ENCODE peak calls at places on chromosome 3, in four cellular contexts. U is IMR-90, Z is heart left ventricle, K is tibial nerve. M is an unnamed sample.
A peak's percentile ranks its signal among the peaks of the same experiment; 100 is the strongest.

GRCh38 chr3:58866079-58866478 is 183.7 kb downstream of the CFAP20DC start:
- DNase-seq in Z (no peak), K (no peak), U (no peak), M (no peak)

GRCh38 chr3:67382551-67382950 is 271.9 kb downstream of the SUCLG2 start:
- DNase-seq in Z (no peak), K (no peak), U (peak; percentile 5), M (no peak)

GRCh38 chr3:143358155-143358792 is 238.7 kb downstream of the CHST2 start:
- DNase-seq in K (no peak), U (no peak), Z (no peak), M (no peak)

GRCh38 chr3:8627541-8627940 is 17.1 kb downstream of the SSUH2 start:
- DNase-seq in K (no peak), Z (no peak), U (no peak), M (no peak)

GRCh38 chr3:134708671-134709070 is 57.8 kb upstream of the KY start:
- DNase-seq in Z (no peak), U (peak; percentile 67), K (no peak), M (no peak)

GRCh38 chr3:29826712-29827111 is 545.8 kb downstream of the RBMS3 start:
- DNase-seq in U (no peak), Z (no peak), K (no peak), M (no peak)

GRCh38 chr3:147184794-147185193 is 221.5 kb downstream of the ZIC4 start:
- DNase-seq in Z (no peak), U (no peak), K (no peak), M (no peak)

GRCh38 chr3:69821133-69821532 is 81.9 kb downstream of the MITF start:
- DNase-seq in Z (no peak), U (no peak), K (no peak), M (no peak)

GRCh38 chr3:29183346-29184087 is 97.4 kb upstream of the RBMS3 start:
- DNase-seq in K (no peak), U (peak; percentile 93), Z (no peak), M (no peak)

GRCh38 chr3:10411598-10412332 is 90.9 kb upstream of the SEC13 start:
- DNase-seq in Z (no peak), K (no peak), U (no peak), M (no peak)

GRCh38 chr3:114294940-114295480 is 1.2 kb downstream of the TIGIT start:
- DNase-seq in Z (no peak), U (no peak), K (no peak), M (no peak)

GRCh38 chr3:161239700-161240099 is 18.6 kb downstream of the NMD3 start:
- DNase-seq in K (no peak), U (peak; percentile 41), Z (no peak), M (no peak)

GRCh38 chr3:132232231-132232792 is 84.9 kb upstream of the ACP3 start:
- DNase-seq in U (no peak), K (no peak), Z (no peak), M (no peak)

GRCh38 chr3:182906036-182906435 is 74.3 kb downstream of the DCUN1D1 start:
- DNase-seq in Z (no peak), K (no peak), U (no peak), M (no peak)

GRCh38 chr3:101170047-101170771 is 150.2 kb downstream of the IMPG2 start:
- DNase-seq in K (no peak), Z (no peak), U (peak; percentile 41), M (no peak)

GRCh38 chr3:190694335-190695001 is 168.0 kb downstream of the GMNC start:
- DNase-seq in U (no peak), K (no peak), Z (no peak), M (no peak)

GRCh38 chr3:69553888-69554287 is 168.0 kb upstream of the FRMD4B start:
- DNase-seq in Z (no peak), K (no peak), U (no peak), M (no peak)

GRCh38 chr3:163126115-163126514 is 1629.5 kb downstream of the OTOL1 start:
- DNase-seq in K (no peak), Z (no peak), U (no peak), M (no peak)
- H3K9me3 ChIP-seq in K (peaks cover 33% of the 10 kb centered on the region), Z (peaks cover 31% of the 10 kb centered on the region), U (peaks cover 13% of the 10 kb centered on the region), M (peaks cover 40% of the 10 kb centered on the region)

GRCh38 chr3:186783731-186784515 is 546 bp downstream of the EIF4A2 start:
- DNase-seq in K (peak; percentile 80), Z (peak; percentile 89), U (peak; percentile 64), M (peak; percentile 68)
- TF ChIP-seq POLR2A in K (peak; percentile 87), Z (peak; percentile 55), U (no peak), M (no peak)

GRCh38 chr3:12891985-12892839 is 50.8 kb upstream of the RPL32 start:
- DNase-seq in U (peak; percentile 66), K (peak; percentile 62), Z (peak; percentile 53), M (peak; percentile 30)
- H3K4me3 ChIP-seq in U (no peak overlapping the region), K (peak overlapping the region; percentile 41), Z (peak overlapping the region; percentile 10), M (peak overlapping the region; percentile 32)

DNA sequence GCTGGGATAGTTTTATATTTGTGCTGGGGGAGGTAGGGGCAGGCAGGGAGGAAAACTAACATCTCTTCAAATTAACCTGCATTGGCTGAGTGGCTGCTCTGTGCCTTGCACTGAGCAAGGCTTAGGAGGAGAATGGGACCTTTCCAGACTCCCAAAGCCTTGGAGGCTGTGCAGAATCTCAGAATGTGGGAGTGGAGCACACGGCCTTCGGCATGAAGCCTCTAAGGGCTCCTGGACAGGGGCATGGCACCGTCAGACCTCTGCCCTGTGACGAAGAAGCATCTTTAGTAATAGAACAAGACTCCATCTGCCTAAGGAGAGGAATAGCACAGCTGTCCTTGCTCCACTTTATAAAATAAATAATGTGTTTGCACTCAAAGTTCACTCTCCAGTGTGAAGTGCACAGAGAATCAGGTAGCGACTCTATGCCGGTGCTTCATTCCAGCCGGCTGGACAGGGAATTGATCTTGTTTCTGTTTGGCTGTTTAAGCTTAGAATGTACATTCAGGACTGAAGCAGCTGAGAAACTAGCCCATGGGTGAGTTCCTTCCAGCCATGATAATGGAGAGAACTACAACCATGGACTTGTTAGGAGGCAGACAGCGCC is 228.5 kb upstream of the ADAMTS9 start:
- DNase-seq in K (no peak), U (no peak), Z (no peak), M (no peak)
- H3K9me3 ChIP-seq in K (no peaks in the 10 kb centered on the region), U (no peaks in the 10 kb centered on the region), Z (no peaks in the 10 kb centered on the region), M (no peaks in the 10 kb centered on the region)

GRCh38 chr3:57164606-57165573 is at the start of gene IL17RD:
- DNase-seq in K (peak; percentile 66), Z (peak; percentile 86), U (peak; percentile 64), M (peak; percentile 69)
- TF ChIP-seq POLR2A in K (peak; percentile 73), Z (no peak), U (no peak), M (no peak)

GRCh38 chr3:127595303-127595702 is 2.9 kb upstream of the MCM2 start:
- DNase-seq in K (no peak), U (no peak), Z (no peak), M (no peak)

GRCh38 chr3:127598841-127599570 is 795 bp downstream of the MCM2 start:
- DNase-seq in U (no peak), K (no peak), Z (no peak), M (no peak)

GRCh38 chr3:127593187-127593586 is 2.7 kb upstream of the TPRA1 start:
- DNase-seq in U (no peak), K (no peak), Z (no peak), M (no peak)

GRCh38 chr3:127600749-127601456 is 2.7 kb downstream of the MCM2 start:
- DNase-seq in K (no peak), U (no peak), Z (no peak), M (no peak)

GRCh38 chr3:127597020-127597771 is 1.0 kb upstream of the MCM2 start:
- DNase-seq in K (no peak), U (no peak), Z (no peak), M (no peak)
- H3K4me3 ChIP-seq in K (peak overlapping the region; percentile 66), U (no peak overlapping the region), Z (peak overlapping the region; percentile 76), M (peak overlapping the region; percentile 65)

GRCh38 chr3:178989821-178990220 is 81.8 kb downstream of the ZMAT3 start:
- DNase-seq in K (no peak), Z (no peak), U (no peak), M (no peak)
- H3K9me3 ChIP-seq in K (peaks cover 52% of the 10 kb centered on the region), Z (peaks cover 60% of the 10 kb centered on the region), U (peaks cover 19% of the 10 kb centered on the region), M (peaks cover 21% of the 10 kb centered on the region)